ENCODE peak calls at places on chromosomes 13 and 19, in six cellular contexts. N is hypothalamus, D is GM12864, L is NCI-H187, R is RPMI7951, K is heart left ventricle. B is an unnamed sample.

GRCh38 chr13:46721054-46721453 is 75.9 kb downstream of the ESD start:
- DNase-seq in N (no peak), D (no peak), L (no peak), R (peak; percentile 35), K (peak; percentile 35), B (peak; percentile 20)

GRCh38 chr13:110835721-110836599 is 78.9 kb downstream of the ANKRD10 start:
- DNase-seq in N (no peak), D (no peak), L (no peak), R (no peak), K (no peak), B (no peak)

GRCh38 chr19:51751655-51752054 is at the start of gene FPR1:
- DNase-seq in N (no peak), D (no peak), L (no peak), R (peak; percentile 94), K (no peak), B (no peak)

GRCh38 chr13:97945342-97945741 is 8.1 kb upstream of the IPO5 start:
- DNase-seq in N (no peak), D (no peak), L (no peak), R (no peak), K (no peak), B (no peak)

GRCh38 chr19:6739390-6739883 is at the start of gene TRIP10:
- DNase-seq in N (peak; percentile 10), D (no peak), L (no peak), R (peak; percentile 75), K (peak; percentile 90), B (peak; percentile 49)

GRCh38 chr13:33787051-33787591 is 30.8 kb upstream of the RFC3 start:
- DNase-seq in N (no peak), D (peak; percentile 5), L (no peak), R (peak; percentile 63), K (no peak), B (no peak)

GRCh38 chr19:41904118-41904870 is 21.3 kb downstream of the ARHGEF1 start:
- DNase-seq in N (no peak), D (no peak), L (peak; percentile 91), R (no peak), K (no peak), B (no peak)

GRCh38 chr19:8221161-8221560 is 12.0 kb downstream of the CERS4 start:
- DNase-seq in N (peak; percentile 24), D (no peak), L (no peak), R (no peak), K (no peak), B (no peak)

GRCh38 chr13:93409816-93410215 is 183.2 kb downstream of the GPC6 start:
- DNase-seq in N (no peak), D (no peak), L (no peak), R (no peak), K (no peak), B (no peak)

GRCh38 chr19:36605101-36605838 is at the start of gene ZNF382:
- DNase-seq in N (peak; percentile 33), D (peak; percentile 25), L (peak; percentile 56), R (peak; percentile 58), K (peak; percentile 86), B (peak; percentile 39)

GRCh38 chr13:94660695-94661324 is 51.5 kb downstream of the SOX21 start:
- DNase-seq in N (no peak), D (no peak), L (no peak), R (no peak), K (no peak), B (no peak)

GRCh38 chr13:36778083-36778671 is 40.8 kb upstream of the RFXAP start:
- DNase-seq in N (no peak), D (no peak), L (no peak), R (peak; percentile 11), K (no peak), B (no peak)

GRCh38 chr13:43374621-43375020 is 351.2 kb downstream of the DNAJC15 start:
- DNase-seq in N (no peak), D (no peak), L (no peak), R (peak; percentile 86), K (no peak), B (no peak)

GRCh38 chr13:41029629-41030028 is 10.5 kb upstream of the ELF1 start:
- DNase-seq in N (no peak), D (no peak), L (no peak), R (no peak), K (no peak), B (no peak)

GRCh38 chr13:68323106-68323505 is 1093.0 kb upstream of the PCDH9 start:
- DNase-seq in N (no peak), D (no peak), L (no peak), R (no peak), K (no peak), B (no peak)

GRCh38 chr13:93233997-93234416 is 7.4 kb downstream of the GPC6 start:
- DNase-seq in N (no peak), D (no peak), L (no peak), R (no peak), K (no peak), B (no peak)

GRCh38 chr19:13526552-13526951 is 20.3 kb upstream of the CACNA1A start:
- DNase-seq in N (no peak), D (no peak), L (no peak), R (peak; percentile 32), K (no peak), B (no peak)

GRCh38 chr19:6099037-6099436 is 11.3 kb downstream of the RFX2 start:
- DNase-seq in N (no peak), D (no peak), L (no peak), R (no peak), K (no peak), B (no peak)

GRCh38 chr19:33214621-33215020 is 11.0 kb downstream of the SLC7A10 start:
- DNase-seq in N (no peak), D (no peak), L (no peak), R (peak; percentile 21), K (no peak), B (no peak)

GRCh38 chr19:10517760-10518443 is 655 bp upstream of the S1PR5 start:
- DNase-seq in N (no peak), D (no peak), L (no peak), R (peak; percentile 18), K (peak; percentile 52), B (peak; percentile 22)

GRCh38 chr13:23739597-23739996 is 149.6 kb downstream of the MIPEP start:
- DNase-seq in N (no peak), D (no peak), L (no peak), R (no peak), K (no peak), B (no peak)

GRCh38 chr13:51385114-51385513 is 45.6 kb downstream of the SERPINE3 start:
- DNase-seq in N (no peak), D (no peak), L (no peak), R (no peak), K (no peak), B (no peak)

GRCh38 chr19:23906835-23907234 is 7.9 kb upstream of the ZNF726 start:
- DNase-seq in N (no peak), D (no peak), L (no peak), R (no peak), K (no peak), B (no peak)

GRCh38 chr19:33296473-33297060 is 5.8 kb downstream of the CEBPA start:
- DNase-seq in N (no peak), D (no peak), L (no peak), R (peak; percentile 43), K (no peak), B (no peak)

GRCh38 chr19:44809856-44810554 is 1.1 kb downstream of the BCAM start:
- DNase-seq in N (no peak), D (no peak), L (no peak), R (no peak), K (no peak), B (no peak)

GRCh38 chr19:51726049-51726448 is 2.3 kb upstream of the HAS1 start:
- DNase-seq in N (no peak), D (no peak), L (no peak), R (peak; percentile 96), K (peak; percentile 32), B (no peak)

GRCh38 chr13:51619614-51620013 is 35.4 kb downstream of the WDFY2 start:
- DNase-seq in N (no peak), D (no peak), L (no peak), R (peak; percentile 76), K (no peak), B (no peak)

GRCh38 chr13:35964764-35965163 is 166.4 kb downstream of the DCLK1 start:
- DNase-seq in N (no peak), D (no peak), L (no peak), R (no peak), K (no peak), B (no peak)

GRCh38 chr13:97267418-97268059 is 45.4 kb downstream of the MBNL2 start:
- DNase-seq in N (no peak), D (no peak), L (no peak), R (no peak), K (no peak), B (no peak)

GRCh38 chr13:33033361-33033812 is 17.2 kb downstream of the KL start:
- DNase-seq in N (no peak), D (no peak), L (no peak), R (no peak), K (no peak), B (no peak)

GRCh38 chr19:49524812-49525455 is 2.9 kb upstream of the RCN3 start:
- DNase-seq in N (no peak), D (no peak), L (no peak), R (no peak), K (no peak), B (no peak)

GRCh38 chr19:39937094-39937493 is 2.7 kb upstream of the FCGBP start:
- DNase-seq in N (no peak), D (no peak), L (no peak), R (no peak), K (no peak), B (no peak)

GRCh38 chr13:78102121-78102677 is 183.6 kb upstream of the EDNRB start:
- DNase-seq in N (no peak), D (no peak), L (no peak), R (no peak), K (peak; percentile 26), B (no peak)

GRCh38 chr19:54791476-54791875 is 11.9 kb upstream of the KIR2DL4 start:
- DNase-seq in N (no peak), D (no peak), L (no peak), R (no peak), K (no peak), B (no peak)

GRCh38 chr19:33340991-33341390 is 32.5 kb upstream of the CEBPG start:
- DNase-seq in N (no peak), D (no peak), L (no peak), R (no peak), K (no peak), B (no peak)

GRCh38 chr13:49540552-49540951 is 44.8 kb downstream of the PHF11 start:
- DNase-seq in N (no peak), D (no peak), L (no peak), R (peak; percentile 35), K (no peak), B (no peak)

GRCh38 chr19:44890366-44891015 is 563 bp upstream of the TOMM40 start:
- DNase-seq in N (peak; percentile 99), D (peak; percentile 100), L (peak; percentile 99), R (peak; percentile 100), K (peak; percentile 100), B (peak; percentile 100)

GRCh38 chr13:70502944-70503343 is 394.7 kb upstream of the KLHL1 start:
- DNase-seq in N (no peak), D (no peak), L (no peak), R (no peak), K (no peak), B (no peak)

GRCh38 chr19:36046443-36047050 is 7.5 kb downstream of the THAP8 start:
- DNase-seq in N (no peak), D (no peak), L (no peak), R (no peak), K (no peak), B (no peak)

B was measured in NCI-H446 treated with DMSO at 0.1 percent for 48 hours.